ENCODE peak calls at places on chromosomes 13 and 19, in four cellular contexts. H is K562, B is HepG2, S is GM12878. U is an unnamed sample.

GRCh38 chr19:12139885-12140544 is at the start of gene ZNF20:
- DNase-seq in S (peak), B (peak), H (peak), U (peak)

GRCh38 chr13:93238711-93239110 is 12.1 kb downstream of the GPC6 start:
- DNase-seq in B (no peak), H (no peak), S (no peak), U (no peak)

GRCh38 chr13:68636784-68637183 is 1406.6 kb upstream of the PCDH9 start:
- DNase-seq in S (no peak), B (no peak), H (no peak), U (no peak)

GRCh38 chr13:24221007-24221406 is 60.5 kb downstream of the SPATA13 start:
- DNase-seq in B (peak), S (no peak), H (no peak), U (no peak)

GRCh38 chr19:45275370-45275971 is 24.4 kb downstream of the MARK4 start:
- DNase-seq in H (no peak), B (no peak), S (no peak), U (no peak)

GRCh38 chr19:1512671-1513491 is at the start of gene ADAMTSL5:
- DNase-seq in H (peak), S (no peak), B (peak), U (no peak)

GRCh38 chr13:22432690-22433089 is 748.1 kb upstream of the SGCG start:
- DNase-seq in S (no peak), H (no peak), B (no peak), U (no peak)

GRCh38 chr13:31234729-31235128 is 35.0 kb downstream of the B3GLCT start:
- DNase-seq in H (no peak), S (no peak), B (peak), U (no peak)

GRCh38 chr19:29724741-29725140 is 9.7 kb upstream of the C19orf12 start:
- DNase-seq in S (no peak), B (no peak), H (no peak), U (no peak)

GRCh38 chr13:36674337-36675212 is 755 bp downstream of the SERTM1 start:
- DNase-seq in B (no peak), H (no peak), S (no peak), U (peak)

GRCh38 chr13:105821337-105821736 is 714.1 kb downstream of the EFNB2 start:
- DNase-seq in H (no peak), S (no peak), B (no peak), U (no peak)

GRCh38 chr19:47274891-47275865 is 493 bp downstream of the INAFM1 start:
- DNase-seq in S (no peak), B (no peak), H (no peak), U (peak)

GRCh38 chr19:30148039-30148438 is 206.0 kb downstream of the URI1 start:
- DNase-seq in S (no peak), H (no peak), B (peak), U (no peak)

DNA sequence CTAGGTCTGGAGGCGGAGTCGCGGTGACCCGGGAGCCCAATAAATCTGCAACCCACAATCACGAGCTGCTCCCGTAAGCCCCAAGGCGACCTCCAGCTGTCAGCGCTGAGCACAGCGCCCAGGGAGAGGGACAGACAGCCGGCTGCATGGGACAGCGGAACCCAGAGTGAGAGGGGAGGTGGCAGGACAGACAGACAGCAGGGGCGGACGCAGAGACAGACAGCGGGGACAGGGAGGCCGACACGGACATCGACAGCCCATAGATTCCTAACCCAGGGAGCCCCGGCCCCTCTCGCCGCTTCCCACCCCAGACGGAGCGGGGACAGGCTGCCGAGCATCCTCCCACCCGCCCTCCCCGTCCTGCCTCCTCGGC is at the start of gene SLC5A5:
- DNase-seq in S (no peak), H (no peak), B (no peak), U (no peak)
- TF ChIP-seq CBX5 in S (no peak), H (no peak), B (no peak), U (no peak)

GRCh38 chr19:37963190-37963947 is 56.4 kb downstream of the SIPA1L3 start:
- DNase-seq in H (no peak), B (peak), S (no peak), U (no peak)
- TF ChIP-seq ATF2 in H (no peak), B (no peak), S (no peak), U (no peak)

DNA sequence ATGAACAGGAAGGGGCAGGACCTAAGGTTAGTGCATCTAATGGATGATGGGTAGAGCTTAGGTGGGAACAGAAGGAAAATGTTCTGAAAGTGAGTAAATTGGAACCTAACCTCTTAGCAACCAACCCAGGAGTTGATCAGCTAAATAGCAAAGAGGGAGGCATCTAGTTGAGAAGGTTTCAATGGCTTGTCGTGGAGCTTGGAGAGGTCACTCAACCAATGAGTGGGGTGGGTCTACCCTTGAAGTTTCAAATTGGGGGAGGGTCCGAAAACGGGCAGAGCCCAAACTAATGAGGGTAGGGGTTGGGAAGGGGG is 5.7 kb upstream of the SHKBP1 start:
- DNase-seq in S (no peak), B (no peak), H (no peak), U (no peak)
- TF ChIP-seq TAF1 in S (no peak), B (no peak), H (no peak), U (no peak)

GRCh38 chr19:48635263-48635965 is 1.8 kb downstream of the DBP start:
- DNase-seq in H (peak), S (no peak), B (no peak), U (peak)
- TF ChIP-seq CBX5 in H (no peak), S (no peak), B (no peak), U (no peak)

GRCh38 chr13:99027260-99027659 is 49.4 kb upstream of the DOCK9 start:
- DNase-seq in B (no peak), S (no peak), H (peak), U (no peak)
- TF ChIP-seq ATF2 in B (no peak), S (no peak), H (no peak), U (no peak)

GRCh38 chr19:35710784-35711723 is 6.7 kb downstream of the ZBTB32 start:
- DNase-seq in H (no peak), S (peak), B (no peak), U (no peak)
- TF ChIP-seq TAF1 in H (no peak), S (no peak), B (no peak), U (no peak)